ENCODE peak calls at places on chromosomes 16 and 17, in four cellular contexts. V is trophoblast cell, C is H1, J is neuronal stem cell. L is an unnamed sample.

GRCh38 chr17:376936-377863 is 24.6 kb upstream of the RPH3AL start:
- DNase-seq in V (no peak), C (no peak), J (no peak), L (peak)

GRCh38 chr17:53950207-53950857 is 127.6 kb downstream of the KIF2B start:
- DNase-seq in V (no peak), C (peak), J (no peak), L (no peak)

GRCh38 chr17:72365857-72366415 is 245.1 kb downstream of the SOX9 start:
- DNase-seq in V (no peak), C (no peak), J (no peak), L (no peak)

GRCh38 chr16:29898135-29898534 is 1.2 kb downstream of the SEZ6L2 start:
- DNase-seq in V (no peak), C (no peak), J (no peak), L (no peak)

GRCh38 chr16:75254359-75254837 is 3.0 kb upstream of the BCAR1 start:
- DNase-seq in V (peak), C (no peak), J (no peak), L (peak)

GRCh38 chr16:81511371-81511770 is 66.8 kb downstream of the CMIP start:
- DNase-seq in V (peak), C (no peak), J (no peak), L (peak)

GRCh38 chr17:32445976-32446375 is 1.7 kb downstream of the PSMD11 start:
- DNase-seq in V (no peak), C (no peak), J (no peak), L (peak)

GRCh38 chr16:10895053-10895946 is 18.3 kb downstream of the CIITA start:
- DNase-seq in V (no peak), C (peak), J (peak), L (peak)

GRCh38 chr17:27524594-27524993 is 68.3 kb downstream of the KSR1 start:
- DNase-seq in V (no peak), C (no peak), J (no peak), L (no peak)

GRCh38 chr17:40086150-40087044 is 14.0 kb downstream of the NR1D1 start:
- DNase-seq in V (no peak), C (no peak), J (no peak), L (peak)

GRCh38 chr16:89071686-89072182 is 21.9 kb upstream of the ACSF3 start:
- DNase-seq in V (no peak), C (no peak), J (no peak), L (no peak)

GRCh38 chr17:75688209-75688771 is 21.2 kb downstream of the SAP30BP start:
- DNase-seq in V (peak), C (no peak), J (no peak), L (peak)

GRCh38 chr16:85199069-85199725 is 86.9 kb upstream of the CIBAR2 start:
- DNase-seq in V (peak), C (no peak), J (no peak), L (peak)

GRCh38 chr16:87380875-87381274 is 2.7 kb downstream of the FBXO31 start:
- DNase-seq in V (no peak), C (no peak), J (no peak), L (peak)

GRCh38 chr17:30805944-30806456 is 18.5 kb downstream of the CRLF3 start:
- DNase-seq in V (no peak), C (no peak), J (no peak), L (no peak)

GRCh38 chr16:72434159-72434558 is 262.2 kb upstream of the PMFBP1 start:
- DNase-seq in V (no peak), C (no peak), J (peak), L (peak)

GRCh38 chr17:74514632-74515035 is 16.6 kb downstream of the CD300LB start:
- DNase-seq in V (no peak), C (no peak), J (no peak), L (no peak)

GRCh38 chr17:56831364-56832095 is 2.2 kb downstream of the C17orf67 start:
- DNase-seq in V (no peak), C (no peak), J (no peak), L (no peak)
- H3K4me2 ChIP-seq in V (no peak), C (peak), J (no peak), L (no peak)

GRCh38 chr17:60888812-60889709 is 211.4 kb downstream of the BCAS3 start:
- DNase-seq in V (no peak), C (no peak), J (no peak), L (no peak)
- H3K4me3 ChIP-seq in V (no peak), C (no peak), J (no peak), L (no peak)

GRCh38 chr17:79794659-79795511 is 2.0 kb downstream of the CBX8 start:
- DNase-seq in V (no peak), C (no peak), J (no peak), L (no peak)
- H2BK12ac ChIP-seq in V (no peak), C (peak), J (peak), L (peak)

GRCh38 chr17:38921756-38922411 is 3.5 kb upstream of the LASP1NB start:
- DNase-seq in V (no peak), C (no peak), J (no peak), L (no peak)
- H3K4me2 ChIP-seq in V (no peak), C (no peak), J (no peak), L (no peak)

GRCh38 chr16:31472559-31473203 is 729 bp downstream of the TGFB1I1 start:
- DNase-seq in V (peak), C (no peak), J (no peak), L (peak)
- H3K4me3 ChIP-seq in V (peak), C (peak), J (peak), L (peak)

GRCh38 chr17:6241996-6242395 is 171.8 kb downstream of the WSCD1 start:
- DNase-seq in V (no peak), C (no peak), J (no peak), L (no peak)
- H2BK12ac ChIP-seq in V (no peak), C (peak), J (peak), L (no peak)

GRCh38 chr17:50660887-50661345 is 26.2 kb downstream of the ABCC3 start:
- DNase-seq in V (peak), C (no peak), J (no peak), L (no peak)
- H3K4me2 ChIP-seq in V (no peak), C (no peak), J (no peak), L (no peak)

DNA sequence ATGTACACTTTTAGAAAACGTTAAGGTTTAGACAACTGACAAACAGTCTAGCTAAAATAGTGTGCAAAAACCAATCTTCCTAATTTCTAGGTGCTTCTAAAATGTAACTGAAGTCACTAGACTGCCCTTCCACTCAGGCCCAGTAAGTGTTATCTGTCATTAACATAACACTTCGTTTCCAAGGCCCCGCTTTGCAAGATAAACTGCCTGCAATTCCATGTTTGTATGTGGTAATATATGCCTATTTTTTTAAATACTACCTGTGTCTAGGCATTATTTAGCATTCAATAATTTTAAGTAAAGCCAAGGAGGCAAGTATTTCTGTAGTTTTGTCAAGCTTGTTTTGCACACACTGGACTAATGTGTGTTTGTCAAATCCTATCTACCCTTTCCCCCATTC is 3.2 kb downstream of the USP32 start:
- DNase-seq in V (no peak), C (no peak), J (no peak), L (no peak)
- H3K4me3 ChIP-seq in V (no peak), C (no peak), J (no peak), L (peak)